ENCODE peak calls at places on chromosomes 7 and 10, in seven cellular contexts. One of them, this sample, is unnamed.

GRCh38 chr10:71998840-71999194 is 34.6 kb downstream of the CHST3 start:
- DNase-seq in LoVo: no peak
- DNase-seq in activated CD8-positive, alpha-beta memory T cell treated with anti-CD3 and anti-CD28 coated beads for 24 hours: no peak
- DNase-seq in astrocyte of the spinal cord: peak; percentile 76
- DNase-seq in activated naive CD8-positive, alpha-beta T cell treated with anti-CD3 and anti-CD28 coated beads for 36 hours: no peak
- DNase-seq in effector CD4-positive, alpha-beta T cell: no peak
- DNase-seq in adipocyte: peak; percentile 82
- DNase-seq in this sample: no peak

GRCh38 chr10:119919823-119920222 is 27.3 kb downstream of the SEC23IP start:
- DNase-seq in effector CD4-positive, alpha-beta T cell: no peak
- DNase-seq in LoVo: no peak
- DNase-seq in activated CD8-positive, alpha-beta memory T cell treated with anti-CD3 and anti-CD28 coated beads for 24 hours: no peak
- DNase-seq in adipocyte: no peak
- DNase-seq in activated naive CD8-positive, alpha-beta T cell treated with anti-CD3 and anti-CD28 coated beads for 36 hours: no peak
- DNase-seq in astrocyte of the spinal cord: no peak
- DNase-seq in this sample: no peak

GRCh38 chr7:55092186-55092976 is 73.6 kb downstream of the EGFR start:
- DNase-seq in effector CD4-positive, alpha-beta T cell: no peak
- DNase-seq in adipocyte: peak; percentile 26
- DNase-seq in activated CD8-positive, alpha-beta memory T cell treated with anti-CD3 and anti-CD28 coated beads for 24 hours: no peak
- DNase-seq in astrocyte of the spinal cord: no peak
- DNase-seq in activated naive CD8-positive, alpha-beta T cell treated with anti-CD3 and anti-CD28 coated beads for 36 hours: no peak
- DNase-seq in LoVo: no peak
- DNase-seq in this sample: no peak

GRCh38 chr10:106716375-106716774 is 448.1 kb downstream of the SORCS1 start:
- DNase-seq in activated CD8-positive, alpha-beta memory T cell treated with anti-CD3 and anti-CD28 coated beads for 24 hours: no peak
- DNase-seq in astrocyte of the spinal cord: no peak
- DNase-seq in effector CD4-positive, alpha-beta T cell: no peak
- DNase-seq in adipocyte: no peak
- DNase-seq in LoVo: no peak
- DNase-seq in activated naive CD8-positive, alpha-beta T cell treated with anti-CD3 and anti-CD28 coated beads for 36 hours: no peak
- DNase-seq in this sample: no peak

GRCh38 chr10:119702482-119703041 is 23.3 kb upstream of the INPP5F start:
- DNase-seq in LoVo: no peak
- DNase-seq in activated naive CD8-positive, alpha-beta T cell treated with anti-CD3 and anti-CD28 coated beads for 36 hours: no peak
- DNase-seq in activated CD8-positive, alpha-beta memory T cell treated with anti-CD3 and anti-CD28 coated beads for 24 hours: no peak
- DNase-seq in effector CD4-positive, alpha-beta T cell: no peak
- DNase-seq in astrocyte of the spinal cord: no peak
- DNase-seq in adipocyte: no peak
- DNase-seq in this sample: no peak

GRCh38 chr10:31064334-31064733 is 32.7 kb upstream of the ZNF438 start:
- DNase-seq in adipocyte: peak; percentile 87
- DNase-seq in LoVo: no peak
- DNase-seq in activated naive CD8-positive, alpha-beta T cell treated with anti-CD3 and anti-CD28 coated beads for 36 hours: no peak
- DNase-seq in activated CD8-positive, alpha-beta memory T cell treated with anti-CD3 and anti-CD28 coated beads for 24 hours: no peak
- DNase-seq in astrocyte of the spinal cord: peak; percentile 81
- DNase-seq in effector CD4-positive, alpha-beta T cell: no peak
- DNase-seq in this sample: no peak

GRCh38 chr10:77386833-77387232 is 250.8 kb downstream of the KCNMA1 start:
- DNase-seq in activated naive CD8-positive, alpha-beta T cell treated with anti-CD3 and anti-CD28 coated beads for 36 hours: peak; percentile 16
- DNase-seq in astrocyte of the spinal cord: peak; percentile 82
- DNase-seq in LoVo: no peak
- DNase-seq in effector CD4-positive, alpha-beta T cell: no peak
- DNase-seq in adipocyte: peak; percentile 75
- DNase-seq in activated CD8-positive, alpha-beta memory T cell treated with anti-CD3 and anti-CD28 coated beads for 24 hours: no peak
- DNase-seq in this sample: no peak

GRCh38 chr10:17811466-17811865 is 2.3 kb downstream of the MRC1 start:
- DNase-seq in activated naive CD8-positive, alpha-beta T cell treated with anti-CD3 and anti-CD28 coated beads for 36 hours: no peak
- DNase-seq in astrocyte of the spinal cord: no peak
- DNase-seq in adipocyte: no peak
- DNase-seq in effector CD4-positive, alpha-beta T cell: no peak
- DNase-seq in activated CD8-positive, alpha-beta memory T cell treated with anti-CD3 and anti-CD28 coated beads for 24 hours: no peak
- DNase-seq in LoVo: no peak
- DNase-seq in this sample: no peak

GRCh38 chr10:76444034-76444800 is 1012.8 kb downstream of the LRMDA start:
- DNase-seq in activated naive CD8-positive, alpha-beta T cell treated with anti-CD3 and anti-CD28 coated beads for 36 hours: no peak
- DNase-seq in astrocyte of the spinal cord: no peak
- DNase-seq in LoVo: no peak
- DNase-seq in adipocyte: no peak
- DNase-seq in effector CD4-positive, alpha-beta T cell: no peak
- DNase-seq in activated CD8-positive, alpha-beta memory T cell treated with anti-CD3 and anti-CD28 coated beads for 24 hours: no peak
- DNase-seq in this sample: no peak

GRCh38 chr7:20784311-20785210 is 2.1 kb downstream of the SP8 start:
- DNase-seq in activated CD8-positive, alpha-beta memory T cell treated with anti-CD3 and anti-CD28 coated beads for 24 hours: peak; percentile 58
- DNase-seq in effector CD4-positive, alpha-beta T cell: no peak
- DNase-seq in activated naive CD8-positive, alpha-beta T cell treated with anti-CD3 and anti-CD28 coated beads for 36 hours: no peak
- DNase-seq in astrocyte of the spinal cord: no peak
- DNase-seq in adipocyte: no peak
- DNase-seq in LoVo: peak; percentile 80
- DNase-seq in this sample: no peak

GRCh38 chr10:87659571-87660483 is at the start of gene PAPSS2:
- DNase-seq in adipocyte: peak; percentile 82
- DNase-seq in astrocyte of the spinal cord: peak; percentile 69
- DNase-seq in effector CD4-positive, alpha-beta T cell: no peak
- DNase-seq in LoVo: peak; percentile 48
- DNase-seq in activated CD8-positive, alpha-beta memory T cell treated with anti-CD3 and anti-CD28 coated beads for 24 hours: peak; percentile 67
- DNase-seq in activated naive CD8-positive, alpha-beta T cell treated with anti-CD3 and anti-CD28 coated beads for 36 hours: peak; percentile 25
- DNase-seq in this sample: no peak

GRCh38 chr7:24728503-24729364 is 28.5 kb downstream of the GSDME start:
- DNase-seq in activated naive CD8-positive, alpha-beta T cell treated with anti-CD3 and anti-CD28 coated beads for 36 hours: peak; percentile 24
- DNase-seq in astrocyte of the spinal cord: no peak
- DNase-seq in effector CD4-positive, alpha-beta T cell: no peak
- DNase-seq in activated CD8-positive, alpha-beta memory T cell treated with anti-CD3 and anti-CD28 coated beads for 24 hours: no peak
- DNase-seq in adipocyte: no peak
- DNase-seq in LoVo: no peak
- DNase-seq in this sample: no peak

GRCh38 chr7:585229-585711 is 65.6 kb upstream of the PDGFA start:
- DNase-seq in adipocyte: no peak
- DNase-seq in activated naive CD8-positive, alpha-beta T cell treated with anti-CD3 and anti-CD28 coated beads for 36 hours: peak; percentile 71
- DNase-seq in effector CD4-positive, alpha-beta T cell: no peak
- DNase-seq in activated CD8-positive, alpha-beta memory T cell treated with anti-CD3 and anti-CD28 coated beads for 24 hours: peak; percentile 81
- DNase-seq in astrocyte of the spinal cord: no peak
- DNase-seq in LoVo: no peak
- DNase-seq in this sample: no peak

GRCh38 chr7:73341877-73342276 is 13.9 kb downstream of the FKBP6 start:
- DNase-seq in effector CD4-positive, alpha-beta T cell: no peak
- DNase-seq in adipocyte: peak; percentile 50
- DNase-seq in activated CD8-positive, alpha-beta memory T cell treated with anti-CD3 and anti-CD28 coated beads for 24 hours: no peak
- DNase-seq in LoVo: peak; percentile 40
- DNase-seq in activated naive CD8-positive, alpha-beta T cell treated with anti-CD3 and anti-CD28 coated beads for 36 hours: no peak
- DNase-seq in astrocyte of the spinal cord: peak; percentile 74
- DNase-seq in this sample: peak; percentile 37

GRCh38 chr7:26376208-26376917 is 84.7 kb downstream of the SNX10 start:
- DNase-seq in astrocyte of the spinal cord: no peak
- DNase-seq in adipocyte: no peak
- DNase-seq in activated CD8-positive, alpha-beta memory T cell treated with anti-CD3 and anti-CD28 coated beads for 24 hours: peak; percentile 74
- DNase-seq in LoVo: peak; percentile 64
- DNase-seq in activated naive CD8-positive, alpha-beta T cell treated with anti-CD3 and anti-CD28 coated beads for 36 hours: peak; percentile 47
- DNase-seq in effector CD4-positive, alpha-beta T cell: no peak
- DNase-seq in this sample: no peak

GRCh38 chr10:100508691-100509150 is 10.9 kb downstream of the SEC31B start:
- DNase-seq in activated naive CD8-positive, alpha-beta T cell treated with anti-CD3 and anti-CD28 coated beads for 36 hours: peak; percentile 43
- DNase-seq in effector CD4-positive, alpha-beta T cell: peak; percentile 21
- DNase-seq in activated CD8-positive, alpha-beta memory T cell treated with anti-CD3 and anti-CD28 coated beads for 24 hours: peak; percentile 67
- DNase-seq in astrocyte of the spinal cord: peak; percentile 63
- DNase-seq in LoVo: peak; percentile 12
- DNase-seq in adipocyte: peak; percentile 68
- DNase-seq in this sample: peak; percentile 46

GRCh38 chr7:77428777-77429231 is 12.7 kb upstream of the GSAP start:
- DNase-seq in activated naive CD8-positive, alpha-beta T cell treated with anti-CD3 and anti-CD28 coated beads for 36 hours: no peak
- DNase-seq in astrocyte of the spinal cord: no peak
- DNase-seq in LoVo: no peak
- DNase-seq in adipocyte: no peak
- DNase-seq in activated CD8-positive, alpha-beta memory T cell treated with anti-CD3 and anti-CD28 coated beads for 24 hours: no peak
- DNase-seq in effector CD4-positive, alpha-beta T cell: no peak
- DNase-seq in this sample: no peak

GRCh38 chr10:59830601-59831259 is 75.6 kb downstream of the CCDC6 start:
- DNase-seq in adipocyte: peak; percentile 61
- DNase-seq in LoVo: peak; percentile 24
- DNase-seq in astrocyte of the spinal cord: peak; percentile 59
- DNase-seq in effector CD4-positive, alpha-beta T cell: no peak
- DNase-seq in activated naive CD8-positive, alpha-beta T cell treated with anti-CD3 and anti-CD28 coated beads for 36 hours: no peak
- DNase-seq in activated CD8-positive, alpha-beta memory T cell treated with anti-CD3 and anti-CD28 coated beads for 24 hours: no peak
- DNase-seq in this sample: peak; percentile 34

GRCh38 chr10:132677905-132678298 is 108.0 kb downstream of the NKX6-2 start:
- DNase-seq in activated naive CD8-positive, alpha-beta T cell treated with anti-CD3 and anti-CD28 coated beads for 36 hours: no peak
- DNase-seq in astrocyte of the spinal cord: no peak
- DNase-seq in effector CD4-positive, alpha-beta T cell: no peak
- DNase-seq in adipocyte: no peak
- DNase-seq in activated CD8-positive, alpha-beta memory T cell treated with anti-CD3 and anti-CD28 coated beads for 24 hours: no peak
- DNase-seq in LoVo: no peak
- DNase-seq in this sample: no peak

GRCh38 chr10:43774234-43774769 is 125.6 kb upstream of the ZNF32 start:
- DNase-seq in activated naive CD8-positive, alpha-beta T cell treated with anti-CD3 and anti-CD28 coated beads for 36 hours: no peak
- DNase-seq in adipocyte: no peak
- DNase-seq in astrocyte of the spinal cord: no peak
- DNase-seq in activated CD8-positive, alpha-beta memory T cell treated with anti-CD3 and anti-CD28 coated beads for 24 hours: no peak
- DNase-seq in effector CD4-positive, alpha-beta T cell: no peak
- DNase-seq in LoVo: no peak
- DNase-seq in this sample: no peak

GRCh38 chr10:100566561-100566960 is 30.8 kb downstream of the HIF1AN start:
- DNase-seq in LoVo: no peak
- DNase-seq in effector CD4-positive, alpha-beta T cell: no peak
- DNase-seq in activated CD8-positive, alpha-beta memory T cell treated with anti-CD3 and anti-CD28 coated beads for 24 hours: peak; percentile 21
- DNase-seq in adipocyte: no peak
- DNase-seq in astrocyte of the spinal cord: no peak
- DNase-seq in activated naive CD8-positive, alpha-beta T cell treated with anti-CD3 and anti-CD28 coated beads for 36 hours: no peak
- DNase-seq in this sample: no peak

GRCh38 chr10:69578508-69578991 is 5.3 kb upstream of the NEUROG3 start:
- DNase-seq in adipocyte: no peak
- DNase-seq in activated CD8-positive, alpha-beta memory T cell treated with anti-CD3 and anti-CD28 coated beads for 24 hours: no peak
- DNase-seq in astrocyte of the spinal cord: no peak
- DNase-seq in effector CD4-positive, alpha-beta T cell: no peak
- DNase-seq in activated naive CD8-positive, alpha-beta T cell treated with anti-CD3 and anti-CD28 coated beads for 36 hours: no peak
- DNase-seq in LoVo: no peak
- DNase-seq in this sample: no peak

GRCh38 chr7:75716992-75717626 is 21.6 kb downstream of the HIP1 start:
- DNase-seq in astrocyte of the spinal cord: peak; percentile 60
- DNase-seq in LoVo: no peak
- DNase-seq in adipocyte: peak; percentile 40
- DNase-seq in activated naive CD8-positive, alpha-beta T cell treated with anti-CD3 and anti-CD28 coated beads for 36 hours: no peak
- DNase-seq in activated CD8-positive, alpha-beta memory T cell treated with anti-CD3 and anti-CD28 coated beads for 24 hours: no peak
- DNase-seq in effector CD4-positive, alpha-beta T cell: no peak
- DNase-seq in this sample: peak; percentile 35

GRCh38 chr7:132309102-132309805 is 267.0 kb downstream of the PLXNA4 start:
- DNase-seq in effector CD4-positive, alpha-beta T cell: no peak
- DNase-seq in activated naive CD8-positive, alpha-beta T cell treated with anti-CD3 and anti-CD28 coated beads for 36 hours: no peak
- DNase-seq in astrocyte of the spinal cord: no peak
- DNase-seq in adipocyte: no peak
- DNase-seq in LoVo: no peak
- DNase-seq in activated CD8-positive, alpha-beta memory T cell treated with anti-CD3 and anti-CD28 coated beads for 24 hours: no peak
- DNase-seq in this sample: no peak

GRCh38 chr10:93027508-93027907 is 33.1 kb upstream of the CYP26C1 start:
- DNase-seq in adipocyte: no peak
- DNase-seq in activated naive CD8-positive, alpha-beta T cell treated with anti-CD3 and anti-CD28 coated beads for 36 hours: no peak
- DNase-seq in effector CD4-positive, alpha-beta T cell: no peak
- DNase-seq in activated CD8-positive, alpha-beta memory T cell treated with anti-CD3 and anti-CD28 coated beads for 24 hours: no peak
- DNase-seq in LoVo: no peak
- DNase-seq in astrocyte of the spinal cord: no peak
- DNase-seq in this sample: no peak